ENCODE peak calls at places on chromosomes 16 and 17, in five cellular contexts. One of them, this sample, is unnamed.
A peak's percentile ranks its signal among the peaks of the same experiment; 100 is the strongest.

GRCh38 chr17:82936768-82937171 is 96.9 kb upstream of the ZNF750 start:
- DNase-seq in left ventricle myocardium inferior: peak; percentile 12
- DNase-seq in psoas muscle: peak; percentile 34
- DNase-seq in aorta: peak; percentile 60
- DNase-seq in transverse colon: peak; percentile 5
- DNase-seq in this sample: peak; percentile 64

GRCh38 chr16:78729687-78730086 is 630.2 kb downstream of the WWOX start:
- DNase-seq in transverse colon: no peak
- DNase-seq in left ventricle myocardium inferior: no peak
- DNase-seq in aorta: no peak
- DNase-seq in psoas muscle: no peak
- DNase-seq in this sample: no peak

GRCh38 chr16:67026570-67026969 is 2.4 kb upstream of the CBFB start:
- DNase-seq in aorta: no peak
- DNase-seq in left ventricle myocardium inferior: no peak
- DNase-seq in psoas muscle: no peak
- DNase-seq in transverse colon: no peak
- DNase-seq in this sample: peak; percentile 8

GRCh38 chr16:73126453-73126853 is 78.5 kb upstream of the ZFHX3 start:
- DNase-seq in psoas muscle: peak; percentile 71
- DNase-seq in left ventricle myocardium inferior: peak; percentile 53
- DNase-seq in aorta: no peak
- DNase-seq in transverse colon: no peak
- DNase-seq in this sample: no peak

GRCh38 chr17:73663614-73664013 is 19.4 kb upstream of the SDK2 start:
- DNase-seq in psoas muscle: no peak
- DNase-seq in aorta: no peak
- DNase-seq in left ventricle myocardium inferior: no peak
- DNase-seq in transverse colon: no peak
- DNase-seq in this sample: no peak

GRCh38 chr16:67637625-67638024 is 7.3 kb upstream of the CARMIL2 start:
- DNase-seq in psoas muscle: no peak
- DNase-seq in aorta: peak; percentile 21
- DNase-seq in left ventricle myocardium inferior: no peak
- DNase-seq in transverse colon: no peak
- DNase-seq in this sample: peak; percentile 16

GRCh38 chr16:75043175-75043937 is 44.5 kb downstream of the ZNRF1 start:
- DNase-seq in left ventricle myocardium inferior: no peak
- DNase-seq in psoas muscle: no peak
- DNase-seq in aorta: no peak
- DNase-seq in transverse colon: no peak
- DNase-seq in this sample: no peak

GRCh38 chr17:19316756-19317358 is 45.7 kb downstream of the B9D1 start:
- DNase-seq in left ventricle myocardium inferior: no peak
- DNase-seq in aorta: no peak
- DNase-seq in psoas muscle: no peak
- DNase-seq in transverse colon: no peak
- DNase-seq in this sample: no peak

GRCh38 chr16:48971571-48972071 is 310.0 kb downstream of the CBLN1 start:
- DNase-seq in aorta: no peak
- DNase-seq in psoas muscle: no peak
- DNase-seq in transverse colon: no peak
- DNase-seq in left ventricle myocardium inferior: no peak
- DNase-seq in this sample: no peak

GRCh38 chr17:33932996-33933395 is 322.1 kb upstream of the CCL2 start:
- DNase-seq in psoas muscle: no peak
- DNase-seq in transverse colon: no peak
- DNase-seq in aorta: no peak
- DNase-seq in left ventricle myocardium inferior: no peak
- DNase-seq in this sample: no peak

GRCh38 chr17:41777157-41777578 is 9.3 kb downstream of the JUP start:
- DNase-seq in aorta: no peak
- DNase-seq in left ventricle myocardium inferior: peak; percentile 77
- DNase-seq in psoas muscle: peak; percentile 85
- DNase-seq in transverse colon: peak; percentile 41
- DNase-seq in this sample: no peak

GRCh38 chr16:35182943-35183550 is 1723.6 kb downstream of the TP53TG3F start:
- DNase-seq in psoas muscle: no peak
- DNase-seq in transverse colon: no peak
- DNase-seq in left ventricle myocardium inferior: no peak
- DNase-seq in aorta: no peak
- DNase-seq in this sample: no peak

GRCh38 chr16:19228057-19228456 is 57.5 kb upstream of the CLEC19A start:
- DNase-seq in transverse colon: no peak
- DNase-seq in psoas muscle: no peak
- DNase-seq in aorta: no peak
- DNase-seq in left ventricle myocardium inferior: no peak
- DNase-seq in this sample: no peak

GRCh38 chr17:49741009-49741691 is 22.8 kb downstream of the FAM117A start:
- DNase-seq in psoas muscle: no peak
- DNase-seq in transverse colon: no peak
- DNase-seq in left ventricle myocardium inferior: no peak
- DNase-seq in aorta: no peak
- DNase-seq in this sample: no peak

GRCh38 chr17:76268991-76269981 is 4.1 kb downstream of the UBALD2 start:
- DNase-seq in left ventricle myocardium inferior: no peak
- DNase-seq in transverse colon: no peak
- DNase-seq in aorta: no peak
- DNase-seq in psoas muscle: peak; percentile 66
- DNase-seq in this sample: no peak

GRCh38 chr16:85840801-85841200 is 41.3 kb downstream of the COX4I1 start:
- DNase-seq in left ventricle myocardium inferior: no peak
- DNase-seq in psoas muscle: no peak
- DNase-seq in transverse colon: no peak
- DNase-seq in aorta: peak; percentile 56
- DNase-seq in this sample: no peak
- H3K4me1 ChIP-seq in left ventricle myocardium inferior: no peaks in the 10 kb centered on the region
- H3K4me1 ChIP-seq in psoas muscle: no peaks in the 10 kb centered on the region
- H3K4me1 ChIP-seq in transverse colon: peaks cover 4% of the 10 kb centered on the region
- H3K4me1 ChIP-seq in aorta: no peaks in the 10 kb centered on the region
- H3K4me1 ChIP-seq in this sample: peaks cover 7% of the 10 kb centered on the region

GRCh38 chr17:79917902-79918484 is 78.8 kb upstream of the CBX4 start:
- DNase-seq in psoas muscle: peak; percentile 44
- DNase-seq in transverse colon: no peak
- DNase-seq in left ventricle myocardium inferior: no peak
- DNase-seq in aorta: peak; percentile 59
- DNase-seq in this sample: no peak
- H3K4me1 ChIP-seq in psoas muscle: peaks cover 13% of the 10 kb centered on the region
- H3K4me1 ChIP-seq in transverse colon: peaks cover 22% of the 10 kb centered on the region
- H3K4me1 ChIP-seq in left ventricle myocardium inferior: peaks cover 35% of the 10 kb centered on the region
- H3K4me1 ChIP-seq in aorta: no peaks in the 10 kb centered on the region
- H3K4me1 ChIP-seq in this sample: peaks cover 11% of the 10 kb centered on the region

GRCh38 chr17:18037482-18037881 is 1.5 kb downstream of the ATPAF2 start:
- DNase-seq in left ventricle myocardium inferior: no peak
- DNase-seq in aorta: no peak
- DNase-seq in transverse colon: no peak
- DNase-seq in psoas muscle: no peak
- DNase-seq in this sample: no peak

GRCh38 chr17:18033442-18034099 is 5.4 kb downstream of the ATPAF2 start:
- DNase-seq in transverse colon: peak; percentile 50
- DNase-seq in aorta: no peak
- DNase-seq in left ventricle myocardium inferior: no peak
- DNase-seq in psoas muscle: no peak
- DNase-seq in this sample: no peak

GRCh38 chr17:18038861-18039534 is at the start of the genes ATPAF2 and GID4:
- DNase-seq in aorta: peak; percentile 100
- DNase-seq in psoas muscle: peak; percentile 100
- DNase-seq in transverse colon: peak; percentile 100
- DNase-seq in left ventricle myocardium inferior: peak; percentile 100
- DNase-seq in this sample: peak; percentile 100

GRCh38 chr17:18038149-18038850 is 668 bp downstream of the ATPAF2 start:
- DNase-seq in transverse colon: no peak
- DNase-seq in left ventricle myocardium inferior: no peak
- DNase-seq in aorta: no peak
- DNase-seq in psoas muscle: no peak
- DNase-seq in this sample: no peak

GRCh38 chr17:18035704-18036103 is 3.3 kb downstream of the ATPAF2 start:
- DNase-seq in aorta: no peak
- DNase-seq in transverse colon: no peak
- DNase-seq in left ventricle myocardium inferior: no peak
- DNase-seq in psoas muscle: no peak
- DNase-seq in this sample: no peak
- H3K4me1 ChIP-seq in aorta: no peaks in the 10 kb centered on the region
- H3K4me1 ChIP-seq in transverse colon: peaks cover 15% of the 10 kb centered on the region
- H3K4me1 ChIP-seq in left ventricle myocardium inferior: peaks cover 64% of the 10 kb centered on the region
- H3K4me1 ChIP-seq in psoas muscle: peaks cover 28% of the 10 kb centered on the region
- H3K4me1 ChIP-seq in this sample: peaks cover 27% of the 10 kb centered on the region

DNA sequence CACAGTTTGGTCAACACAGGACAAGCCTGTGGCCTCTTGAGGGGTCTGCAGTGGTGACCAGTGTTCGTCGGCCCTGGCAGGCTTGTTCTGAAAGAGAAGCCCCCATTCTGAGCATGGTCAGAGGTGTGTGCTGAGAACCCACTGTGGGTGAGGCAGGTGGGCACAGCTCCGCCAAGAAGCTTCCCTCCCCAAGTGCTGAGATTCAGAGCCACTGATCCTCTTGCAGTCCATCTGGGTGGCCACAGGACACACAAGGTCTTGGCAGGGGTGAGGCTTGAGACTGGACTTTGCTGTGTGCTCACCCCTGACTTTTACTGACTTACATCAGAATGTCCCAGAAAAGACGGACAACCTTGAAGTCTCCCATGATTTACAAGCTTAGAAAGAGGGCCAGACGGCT is 18.7 kb downstream of the MPRIP start:
- DNase-seq in aorta: peak; percentile 50
- DNase-seq in left ventricle myocardium inferior: no peak
- DNase-seq in psoas muscle: no peak
- DNase-seq in transverse colon: no peak
- DNase-seq in this sample: peak; percentile 37
- H3K4me1 ChIP-seq in aorta: no peaks in the 10 kb centered on the region
- H3K4me1 ChIP-seq in left ventricle myocardium inferior: peaks cover 99% of the 10 kb centered on the region
- H3K4me1 ChIP-seq in psoas muscle: peaks cover 99% of the 10 kb centered on the region
- H3K4me1 ChIP-seq in transverse colon: peaks cover 2% of the 10 kb centered on the region
- H3K4me1 ChIP-seq in this sample: peaks cover 48% of the 10 kb centered on the region

GRCh38 chr16:1464196-1464893 is 10.5 kb downstream of the CLCN7 start:
- DNase-seq in psoas muscle: no peak
- DNase-seq in left ventricle myocardium inferior: no peak
- DNase-seq in aorta: no peak
- DNase-seq in transverse colon: no peak
- DNase-seq in this sample: peak; percentile 60
- H3K4me1 ChIP-seq in psoas muscle: peaks cover 4% of the 10 kb centered on the region
- H3K4me1 ChIP-seq in left ventricle myocardium inferior: peaks cover 16% of the 10 kb centered on the region
- H3K4me1 ChIP-seq in aorta: no peaks in the 10 kb centered on the region
- H3K4me1 ChIP-seq in transverse colon: no peaks in the 10 kb centered on the region
- H3K4me1 ChIP-seq in this sample: no peaks in the 10 kb centered on the region

GRCh38 chr17:7889166-7889584 is 586 bp downstream of the CHD3 start:
- DNase-seq in aorta: peak; percentile 99
- DNase-seq in left ventricle myocardium inferior: peak; percentile 97
- DNase-seq in transverse colon: peak; percentile 96
- DNase-seq in psoas muscle: peak; percentile 99
- DNase-seq in this sample: peak; percentile 99
- H3K4me1 ChIP-seq in aorta: peaks cover 3% of the 10 kb centered on the region
- H3K4me1 ChIP-seq in left ventricle myocardium inferior: peaks cover 51% of the 10 kb centered on the region
- H3K4me1 ChIP-seq in transverse colon: peaks cover 31% of the 10 kb centered on the region
- H3K4me1 ChIP-seq in psoas muscle: peaks cover 46% of the 10 kb centered on the region
- H3K4me1 ChIP-seq in this sample: peaks cover 36% of the 10 kb centered on the region

This sample was measured in upper lobe of right lung.